ENCODE peak calls at places on chromosomes 16 and 17, in ten cellular contexts. Z, A, K, J, O, W, B, H, L and S are unnamed samples.

GRCh38 chr17:73706858-73707257 is 62.6 kb upstream of the SDK2 start:
- DNase-seq in H (no peak), W (no peak), L (no peak), A (no peak), J (no peak), Z (no peak), K (no peak), O (no peak), B (no peak), S (no peak)

GRCh38 chr17:38730526-38731379 is 612 bp downstream of the CISD3 start:
- DNase-seq in W (peak), B (peak), K (peak), J (peak), L (no peak), H (peak), A (peak), Z (no peak), O (no peak), S (peak)

GRCh38 chr17:13601776-13602551 is at the start of gene HS3ST3A1:
- DNase-seq in O (no peak), A (peak), W (peak), L (no peak), Z (no peak), B (no peak), H (no peak), K (peak), J (peak), S (no peak)

GRCh38 chr17:12634789-12635414 is 30.8 kb upstream of the MYOCD start:
- DNase-seq in J (no peak), H (no peak), L (no peak), B (no peak), K (peak), W (no peak), A (no peak), Z (no peak), O (no peak), S (no peak)

GRCh38 chr16:23539984-23540816 is 16.9 kb downstream of the EARS2 start:
- DNase-seq in H (peak), O (no peak), L (no peak), A (no peak), W (no peak), B (no peak), J (no peak), Z (no peak), K (no peak), S (no peak)

GRCh38 chr17:81388612-81389367 is 6.5 kb upstream of the BAHCC1 start:
- DNase-seq in Z (no peak), A (no peak), B (no peak), W (no peak), H (peak), O (no peak), K (peak), J (no peak), L (no peak), S (peak)

GRCh38 chr16:12092347-12092882 is 115.9 kb downstream of the SNX29 start:
- DNase-seq in O (peak), A (no peak), K (no peak), J (peak), Z (no peak), B (no peak), L (no peak), H (peak), W (peak), S (no peak)

GRCh38 chr16:75621170-75621477 is 2.0 kb downstream of the ADAT1 start:
- DNase-seq in B (no peak), A (no peak), H (peak), Z (no peak), O (no peak), K (peak), J (no peak), W (peak), L (no peak), S (no peak)

GRCh38 chr16:31168848-31169247 is 11.1 kb upstream of the FUS start:
- DNase-seq in Z (no peak), B (no peak), H (no peak), O (no peak), L (no peak), A (no peak), W (no peak), K (no peak), J (no peak), S (no peak)

GRCh38 chr17:81428121-81428515 is 32.9 kb downstream of the BAHCC1 start:
- DNase-seq in O (peak), Z (no peak), W (no peak), L (no peak), K (no peak), J (peak), A (no peak), B (peak), H (no peak), S (no peak)

GRCh38 chr17:45229681-45230409 is 8.2 kb downstream of the FMNL1 start:
- DNase-seq in A (peak), B (no peak), L (no peak), K (peak), W (no peak), O (no peak), Z (no peak), H (no peak), J (no peak), S (no peak)